ENCODE peak calls at places on chromosomes 13 and 19, in eight cellular contexts. Z, X, D, Q, P, M, C and F are unnamed samples.

GRCh38 chr13:65605386-65605785 is 1624.8 kb downstream of the PCDH9 start:
- DNase-seq in Q (no peak), X (no peak), M (no peak), C (no peak), D (no peak), Z (no peak), P (no peak), F (no peak)

GRCh38 chr19:48400018-48400742 is 6.7 kb downstream of the GRIN2D start:
- DNase-seq in P (peak), Q (peak), C (no peak), M (peak), Z (no peak), D (peak), X (no peak), F (no peak)

GRCh38 chr13:49567501-49567900 is 17.9 kb downstream of the RCBTB1 start:
- DNase-seq in Q (no peak), Z (no peak), M (no peak), C (no peak), D (no peak), X (no peak), P (peak), F (no peak)

GRCh38 chr13:43156916-43157315 is 133.5 kb downstream of the DNAJC15 start:
- DNase-seq in P (no peak), X (no peak), M (no peak), Q (no peak), D (no peak), Z (no peak), C (no peak), F (no peak)

GRCh38 chr19:28242317-28242927 is 970.5 kb downstream of the UQCRFS1 start:
- DNase-seq in Z (no peak), C (no peak), P (peak), X (no peak), Q (peak), M (no peak), D (no peak), F (peak)

GRCh38 chr19:2246801-2247361 is 2.2 kb upstream of the AMH start:
- DNase-seq in C (no peak), Q (no peak), M (no peak), P (no peak), D (no peak), X (no peak), Z (no peak), F (no peak)

GRCh38 chr13:65497265-65497664 is 1732.9 kb downstream of the PCDH9 start:
- DNase-seq in M (no peak), Z (no peak), C (no peak), X (no peak), D (no peak), P (no peak), Q (no peak), F (no peak)

GRCh38 chr19:39135701-39136100 is 10.1 kb downstream of the PAK4 start:
- DNase-seq in Z (no peak), M (no peak), Q (no peak), X (no peak), C (no peak), D (no peak), P (no peak), F (no peak)

GRCh38 chr13:39890537-39890936 is 235.1 kb downstream of the COG6 start:
- DNase-seq in D (no peak), Q (no peak), C (no peak), Z (no peak), M (no peak), P (no peak), X (no peak), F (no peak)

GRCh38 chr19:53374288-53374687 is 8.8 kb downstream of the ZNF525 start:
- DNase-seq in C (no peak), Q (no peak), X (no peak), Z (no peak), D (no peak), M (no peak), P (no peak), F (peak)

GRCh38 chr13:110109910-110110309 is 197.0 kb downstream of the COL4A1 start:
- DNase-seq in Z (peak), C (peak), D (peak), X (no peak), M (no peak), P (no peak), Q (peak), F (no peak)

GRCh38 chr19:54415901-54416621 is 797 bp downstream of the TTYH1 start:
- DNase-seq in Z (no peak), D (no peak), P (peak), C (no peak), X (no peak), M (no peak), Q (no peak), F (no peak)

GRCh38 chr13:85080726-85081125 is 718.5 kb downstream of the SLITRK6 start:
- DNase-seq in Q (no peak), X (no peak), M (no peak), Z (no peak), C (no peak), D (no peak), P (no peak), F (no peak)

GRCh38 chr19:48110350-48110966 is at the start of gene PLA2G4C:
- DNase-seq in X (peak), D (peak), P (peak), Z (peak), Q (peak), C (peak), M (peak), F (peak)

GRCh38 chr19:18233224-18233825 is 7.1 kb upstream of the PDE4C start:
- DNase-seq in M (peak), X (no peak), C (no peak), P (peak), D (peak), Q (peak), Z (no peak), F (no peak)

GRCh38 chr13:101473458-101473857 is 21.0 kb downstream of the ITGBL1 start:
- DNase-seq in C (no peak), X (no peak), M (no peak), D (no peak), P (no peak), Q (no peak), Z (no peak), F (no peak)

GRCh38 chr13:62556973-62557372 is 1141.3 kb upstream of the PCDH20 start:
- DNase-seq in Q (no peak), X (no peak), P (no peak), D (no peak), C (no peak), Z (no peak), M (no peak), F (no peak)

GRCh38 chr13:48567521-48568331 is 34.8 kb upstream of the RCBTB2 start:
- DNase-seq in D (no peak), P (no peak), Z (no peak), X (no peak), M (no peak), C (no peak), Q (no peak), F (no peak)

GRCh38 chr19:18941628-18942354 is 774 bp upstream of the HOMER3 start:
- DNase-seq in Q (no peak), M (no peak), Z (no peak), C (no peak), P (no peak), D (no peak), X (no peak), F (no peak)

GRCh38 chr19:16022251-16022650 is 54.0 kb upstream of the TPM4 start:
- DNase-seq in P (no peak), Z (no peak), C (no peak), D (peak), M (no peak), Q (no peak), X (peak), F (no peak)

GRCh38 chr19:52946322-52947310 is 16.1 kb downstream of the ZNF816 start:
- DNase-seq in Q (no peak), P (peak), M (peak), D (peak), C (peak), Z (no peak), X (no peak), F (peak)

GRCh38 chr13:112434937-112435523 is 58.9 kb downstream of the SPACA7 start:
- DNase-seq in Z (no peak), X (no peak), D (no peak), P (no peak), Q (no peak), C (no peak), M (no peak), F (no peak)

GRCh38 chr19:14505488-14506239 is 9.7 kb upstream of the GIPC1 start:
- DNase-seq in Z (no peak), M (peak), X (no peak), P (peak), C (peak), Q (peak), D (peak), F (no peak)

GRCh38 chr13:78997902-78998654 is 339.1 kb upstream of the OBI1 start:
- DNase-seq in C (no peak), D (no peak), M (no peak), X (no peak), Q (no peak), P (no peak), Z (no peak), F (no peak)

GRCh38 chr13:41452462-41452861 is 4.9 kb upstream of the RGCC start:
- DNase-seq in M (no peak), P (no peak), C (no peak), Z (no peak), X (no peak), D (no peak), Q (no peak), F (no peak)

GRCh38 chr13:85261757-85262346 is 537.4 kb downstream of the SLITRK6 start:
- DNase-seq in M (no peak), Q (no peak), Z (no peak), P (no peak), X (no peak), D (no peak), C (no peak), F (no peak)

GRCh38 chr19:46878613-46879375 is 18.0 kb downstream of the ARHGAP35 start:
- DNase-seq in D (no peak), C (no peak), X (no peak), Z (no peak), P (no peak), Q (no peak), M (no peak), F (no peak)

GRCh38 chr19:5891572-5891937 is 12.0 kb downstream of the NDUFA11 start:
- DNase-seq in C (no peak), M (no peak), Z (no peak), X (no peak), D (no peak), Q (no peak), P (no peak), F (no peak)

GRCh38 chr19:2325261-2326046 is 2.9 kb downstream of the LSM7 start:
- DNase-seq in D (no peak), P (no peak), C (no peak), X (no peak), M (no peak), Z (no peak), Q (no peak), F (no peak)

DNA sequence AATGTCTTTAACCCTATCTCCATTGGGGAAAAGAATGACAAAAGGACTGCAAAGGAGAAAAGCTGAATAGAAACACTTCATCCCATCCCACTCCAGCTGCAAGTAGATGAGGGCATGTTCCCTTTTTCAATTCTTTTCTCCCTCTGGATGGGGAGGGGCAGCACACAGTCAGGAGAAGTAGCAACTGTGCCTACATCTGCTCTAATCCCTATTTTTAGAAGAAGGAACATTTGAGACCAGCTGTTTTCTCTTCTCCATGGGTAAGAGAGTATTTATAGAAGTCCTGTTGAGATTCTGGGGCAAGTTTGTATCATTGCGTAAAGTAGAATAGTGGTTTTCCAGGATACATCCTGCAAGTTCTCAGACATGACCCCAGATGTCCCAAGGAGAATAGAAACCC is 9.3 kb upstream of the GTF3A start:
- DNase-seq in X (no peak), Z (no peak), P (no peak), D (no peak), Q (no peak), M (no peak), C (no peak), F (no peak)
- H3K27ac ChIP-seq in X (no peak), Z (no peak), P (no peak), D (no peak), Q (no peak), M (no peak), C (no peak), F (no peak)

GRCh38 chr19:12353375-12353774 is 12.1 kb downstream of the ZNF442 start:
- DNase-seq in M (no peak), P (no peak), X (no peak), Z (no peak), D (no peak), C (no peak), Q (no peak), F (no peak)
- H3K27ac ChIP-seq in M (no peak), P (no peak), X (no peak), Z (no peak), D (no peak), C (no peak), Q (no peak), F (no peak)

GRCh38 chr19:13077233-13077632 is 25.4 kb downstream of the LYL1 start:
- DNase-seq in Z (no peak), P (no peak), Q (no peak), X (no peak), C (no peak), D (no peak), M (no peak), F (no peak)

GRCh38 chr19:13076787-13077186 is 25.9 kb downstream of the LYL1 start:
- DNase-seq in P (no peak), M (no peak), X (no peak), C (no peak), Q (no peak), D (no peak), Z (no peak), F (no peak)

GRCh38 chr19:13078897-13079541 is 23.6 kb downstream of the LYL1 start:
- DNase-seq in M (no peak), X (no peak), C (no peak), D (no peak), P (no peak), Q (peak), Z (no peak), F (no peak)

GRCh38 chr19:13074378-13074777 is 28.3 kb downstream of the LYL1 start:
- DNase-seq in P (peak), D (no peak), Q (no peak), C (no peak), X (no peak), Z (no peak), M (no peak), F (no peak)

GRCh38 chr19:13076320-13076719 is 26.3 kb downstream of the LYL1 start:
- DNase-seq in P (no peak), Z (no peak), X (no peak), M (no peak), C (no peak), Q (no peak), D (no peak), F (no peak)
- H3K27ac ChIP-seq in P (no peak), Z (peak), X (no peak), M (peak), C (no peak), Q (no peak), D (peak), F (no peak)

DNA sequence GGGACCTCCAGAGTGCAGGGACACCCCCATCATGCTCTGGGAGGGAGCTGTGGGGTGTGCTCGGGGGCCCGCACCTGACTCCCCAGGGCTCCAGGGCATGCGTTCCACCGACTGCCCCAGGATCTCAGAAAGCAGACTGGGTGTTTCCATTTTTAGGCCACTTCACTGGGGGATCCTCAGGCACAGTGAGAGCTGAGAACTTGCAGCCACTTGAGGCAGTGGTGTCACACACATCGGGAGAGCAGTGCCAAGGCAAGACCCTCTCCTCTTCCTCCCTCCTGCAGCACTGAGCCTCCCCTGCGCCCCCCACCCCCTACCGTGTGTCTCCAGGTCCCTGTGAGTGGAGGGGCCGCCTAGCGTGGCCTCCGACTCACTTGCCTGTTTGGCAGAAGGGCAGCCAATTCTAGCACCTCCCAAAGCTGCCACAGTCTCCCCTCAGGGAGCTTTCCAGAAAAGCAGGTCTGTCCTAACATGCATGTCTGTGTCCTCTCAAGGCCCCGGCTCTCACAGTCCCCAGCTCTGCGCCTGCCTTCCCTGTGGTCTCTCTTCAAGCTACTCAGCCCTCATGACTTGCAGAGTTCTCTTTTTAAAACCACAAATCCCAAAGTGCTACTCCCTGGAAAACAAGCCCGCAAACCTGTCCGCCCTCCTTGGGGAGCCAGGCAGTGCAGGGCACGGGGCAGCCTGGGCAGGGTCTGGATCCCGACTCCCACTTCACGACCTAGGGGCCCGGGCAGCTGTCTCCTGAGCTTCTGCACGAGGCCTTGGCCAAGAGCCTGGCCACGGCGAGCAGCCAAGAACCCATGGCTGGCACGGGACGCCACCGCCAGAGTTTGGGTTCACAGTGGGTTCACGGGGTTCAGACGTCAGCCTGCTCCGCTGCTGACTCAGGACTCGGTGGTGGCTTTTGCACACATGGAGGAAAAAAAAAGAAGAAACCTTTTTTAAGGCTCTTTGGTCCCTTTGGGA is 94.1 kb downstream of the STK24 start:
- DNase-seq in P (no peak), X (peak), Z (no peak), Q (peak), D (peak), M (peak), C (peak), F (no peak)
- H3K27ac ChIP-seq in P (no peak), X (peak), Z (no peak), Q (peak), D (no peak), M (peak), C (peak), F (no peak)

GRCh38 chr19:56748443-56748842 is 76.9 kb upstream of the ZNF835 start:
- DNase-seq in Z (no peak), C (no peak), M (no peak), D (no peak), X (no peak), P (no peak), Q (no peak), F (no peak)
- H3K27ac ChIP-seq in Z (no peak), C (no peak), M (no peak), D (no peak), X (no peak), P (no peak), Q (no peak), F (no peak)

GRCh38 chr19:41298327-41298964 is 11.5 kb upstream of the CCDC97 start:
- DNase-seq in Q (peak), D (peak), P (no peak), Z (no peak), C (peak), X (no peak), M (peak), F (no peak)
- H3K27ac ChIP-seq in Q (peak), D (peak), P (no peak), Z (peak), C (peak), X (peak), M (peak), F (no peak)

GRCh38 chr13:98520674-98521449 is 56.0 kb downstream of the STK24 start:
- DNase-seq in P (no peak), D (no peak), M (no peak), C (no peak), Z (no peak), Q (no peak), X (no peak), F (no peak)
- H3K27ac ChIP-seq in P (no peak), D (no peak), M (no peak), C (no peak), Z (no peak), Q (no peak), X (no peak), F (no peak)

GRCh38 chr13:51229731-51230130 is 7.5 kb downstream of the FAM124A start:
- DNase-seq in Z (no peak), D (no peak), M (no peak), C (no peak), Q (no peak), X (no peak), P (no peak), F (no peak)

GRCh38 chr13:51229141-51229540 is 6.9 kb downstream of the FAM124A start:
- DNase-seq in Q (no peak), X (no peak), M (no peak), C (no peak), D (no peak), Z (no peak), P (no peak), F (no peak)

GRCh38 chr13:51233117-51233826 is 11.1 kb downstream of the FAM124A start:
- DNase-seq in X (no peak), Q (no peak), M (no peak), D (no peak), P (no peak), C (no peak), Z (no peak), F (no peak)

GRCh38 chr13:51231456-51231855 is 9.3 kb downstream of the FAM124A start:
- DNase-seq in M (no peak), C (no peak), D (no peak), X (no peak), P (no peak), Q (no peak), Z (no peak), F (no peak)

GRCh38 chr13:51230473-51231105 is 8.4 kb downstream of the FAM124A start:
- DNase-seq in X (no peak), Z (no peak), C (no peak), M (no peak), Q (peak), D (no peak), P (no peak), F (no peak)
- H3K27ac ChIP-seq in X (no peak), Z (peak), C (peak), M (peak), Q (peak), D (no peak), P (no peak), F (no peak)

GRCh38 chr19:11202488-11203193 is 5.3 kb upstream of the KANK2 start:
- DNase-seq in D (no peak), M (no peak), Z (no peak), C (no peak), Q (no peak), P (no peak), X (no peak), F (no peak)
- H3K27ac ChIP-seq in D (peak), M (peak), Z (peak), C (peak), Q (peak), P (no peak), X (no peak), F (no peak)

GRCh38 chr13:73693215-73693614 is 441.0 kb downstream of the KLF12 start:
- DNase-seq in P (no peak), Q (no peak), M (no peak), C (no peak), D (no peak), Z (no peak), X (no peak), F (no peak)
- H3K27ac ChIP-seq in P (no peak), Q (no peak), M (no peak), C (no peak), D (no peak), Z (no peak), X (no peak), F (no peak)